ENCODE peak calls at places on chromosomes 1 and 21, in eight cellular contexts. V is upper lobe of right lung; T is RWPE1; D is stimulated activated CD8-positive, alpha-beta memory T cell treated with anti-CD3 and anti-CD28 coated beads, Interleukin-15, amount 100 ng/mL, for 1 hour; Q is epithelial cell of esophagus; K is CMK; U is substantia nigra; M is left colon. P is an unnamed sample.

GRCh38 chr1:26702680-26703038 is 6.8 kb downstream of the ARID1A start:
- DNase-seq in V (no peak), T (no peak), M (no peak), U (no peak), Q (no peak), D (no peak), K (no peak), P (no peak)

GRCh38 chr1:110903853-110904500 is 31.0 kb downstream of the CD53 start:
- DNase-seq in M (no peak), U (no peak), T (no peak), D (no peak), V (no peak), Q (peak; percentile 62), K (no peak), P (no peak)

GRCh38 chr1:169321539-169321938 is 46.1 kb downstream of the NME7 start:
- DNase-seq in T (peak; percentile 66), U (no peak), V (no peak), K (no peak), Q (peak; percentile 83), M (no peak), D (no peak), P (no peak)

GRCh38 chr1:10495475-10495817 is 20.7 kb downstream of the PEX14 start:
- DNase-seq in M (no peak), D (no peak), T (no peak), Q (no peak), K (no peak), V (no peak), U (no peak), P (no peak)

GRCh38 chr1:226990133-226990716 is 50.1 kb downstream of the COQ8A start:
- DNase-seq in K (no peak), M (peak; percentile 90), D (no peak), T (no peak), Q (no peak), V (no peak), U (no peak), P (no peak)

GRCh38 chr1:6547301-6547700 is 7.0 kb downstream of the NOL9 start:
- DNase-seq in T (no peak), D (no peak), V (no peak), Q (peak; percentile 57), K (no peak), M (no peak), U (no peak), P (no peak)

GRCh38 chr1:5744911-5745431 is 247.3 kb downstream of the NPHP4 start:
- DNase-seq in V (peak; percentile 59), K (no peak), Q (peak; percentile 15), D (no peak), U (peak; percentile 31), M (peak; percentile 9), T (no peak), P (no peak)

GRCh38 chr1:8800416-8800815 is 17.0 kb downstream of the RERE start:
- DNase-seq in Q (no peak), V (peak; percentile 68), K (no peak), U (no peak), T (no peak), D (no peak), M (no peak), P (no peak)

GRCh38 chr1:3491291-3492246 is 37.1 kb downstream of the ARHGEF16 start:
- DNase-seq in D (peak; percentile 77), M (peak; percentile 60), U (peak; percentile 69), Q (peak; percentile 48), V (peak; percentile 89), T (peak; percentile 66), K (peak; percentile 27), P (no peak)

GRCh38 chr1:23376890-23377811 is 7.5 kb upstream of the ZNF436 start:
- DNase-seq in K (no peak), U (no peak), D (no peak), Q (peak; percentile 94), T (peak; percentile 86), V (no peak), M (peak; percentile 48), P (no peak)

GRCh38 chr1:112472142-112472541 is 36.6 kb upstream of the WNT2B start:
- DNase-seq in U (no peak), Q (no peak), M (no peak), K (no peak), D (no peak), V (no peak), T (no peak), P (no peak)

GRCh38 chr1:235138821-235139220 is 10.2 kb upstream of the TOMM20 start:
- DNase-seq in U (no peak), Q (no peak), V (no peak), T (no peak), D (no peak), M (no peak), K (no peak), P (no peak)

GRCh38 chr1:95023399-95024050 is 49.2 kb downstream of the ALG14 start:
- DNase-seq in M (no peak), K (no peak), D (no peak), Q (peak; percentile 63), V (no peak), T (peak; percentile 58), U (no peak), P (no peak)

GRCh38 chr1:198397208-198397808 is 143.2 kb downstream of the ATP6V1G3 start:
- DNase-seq in D (no peak), M (no peak), Q (no peak), V (no peak), T (no peak), U (no peak), K (no peak), P (no peak)

GRCh38 chr21:43866233-43866632 is 1.2 kb downstream of the AGPAT3 start:
- DNase-seq in M (peak; percentile 51), T (no peak), D (no peak), Q (peak; percentile 45), K (no peak), V (no peak), U (peak; percentile 44), P (no peak)

GRCh38 chr1:195745170-195746009 is 862.9 kb downstream of the KCNT2 start:
- DNase-seq in K (no peak), D (no peak), T (peak; percentile 35), U (no peak), Q (peak; percentile 57), M (no peak), V (no peak), P (no peak)

GRCh38 chr21:25970254-25970930 is 200.2 kb downstream of the APP start:
- DNase-seq in D (no peak), V (no peak), U (peak; percentile 52), Q (peak; percentile 51), T (no peak), K (no peak), M (no peak), P (no peak)

GRCh38 chr1:228082975-228083870 is 715 bp downstream of the ARF1 start:
- DNase-seq in V (peak; percentile 87), D (no peak), U (peak; percentile 62), K (no peak), M (no peak), Q (peak; percentile 39), T (no peak), P (no peak)

GRCh38 chr1:208232639-208233038 is 11.5 kb downstream of the PLXNA2 start:
- DNase-seq in M (no peak), V (no peak), D (no peak), Q (no peak), U (no peak), K (no peak), T (no peak), P (no peak)

GRCh38 chr1:23902611-23903278 is 10.4 kb downstream of the CNR2 start:
- DNase-seq in U (no peak), T (no peak), Q (no peak), D (no peak), M (no peak), V (no peak), K (no peak), P (no peak)

GRCh38 chr1:32619701-32620485 is 30.5 kb downstream of the ZBTB8OS start:
- DNase-seq in T (no peak), D (no peak), V (no peak), U (no peak), Q (peak; percentile 12), K (no peak), M (no peak), P (no peak)

GRCh38 chr1:160089883-160090282 is 8.5 kb downstream of the IGSF8 start:
- DNase-seq in Q (no peak), V (peak; percentile 40), U (no peak), M (no peak), D (no peak), T (no peak), K (no peak), P (no peak)

GRCh38 chr1:42943166-42943565 is 15.5 kb downstream of the SLC2A1 start:
- DNase-seq in U (no peak), K (no peak), T (peak; percentile 89), V (peak; percentile 76), D (no peak), Q (peak; percentile 93), M (peak; percentile 93), P (no peak)

GRCh38 chr1:24905979-24906720 is 23.9 kb downstream of the RUNX3 start:
- DNase-seq in K (no peak), Q (no peak), V (peak; percentile 57), T (no peak), M (peak; percentile 18), D (no peak), U (no peak), P (no peak)

GRCh38 chr1:33824321-33824720 is 39.6 kb upstream of the HMGB4 start:
- DNase-seq in D (no peak), M (no peak), K (no peak), T (no peak), V (no peak), U (no peak), Q (no peak), P (no peak)

GRCh38 chr1:90773812-90774211 is 56.7 kb upstream of the BARHL2 start:
- DNase-seq in D (no peak), K (no peak), Q (no peak), V (no peak), U (no peak), T (no peak), M (no peak), P (no peak)

GRCh38 chr1:174954686-174955669 is 44.8 kb upstream of the CACYBP start:
- DNase-seq in T (no peak), U (no peak), V (no peak), M (no peak), K (no peak), D (no peak), Q (no peak), P (peak; percentile 90)

GRCh38 chr1:115134231-115134630 is 44.9 kb upstream of the TSPAN2 start:
- DNase-seq in V (no peak), M (no peak), Q (no peak), U (peak; percentile 19), D (no peak), K (no peak), T (no peak), P (no peak)

GRCh38 chr1:198153103-198153502 is 3.7 kb upstream of the NEK7 start:
- DNase-seq in T (no peak), D (no peak), M (no peak), Q (no peak), U (no peak), V (no peak), K (no peak), P (no peak)

GRCh38 chr1:156559086-156559796 is 13.1 kb downstream of the IQGAP3 start:
- DNase-seq in D (no peak), Q (no peak), U (no peak), V (no peak), K (no peak), M (no peak), T (no peak), P (no peak)

GRCh38 chr1:8093221-8093980 is 67.3 kb upstream of the ERRFI1 start:
- DNase-seq in K (no peak), T (no peak), V (no peak), Q (no peak), U (no peak), M (no peak), D (no peak), P (no peak)

GRCh38 chr1:181318858-181319235 is 164.5 kb upstream of the CACNA1E start:
- DNase-seq in M (no peak), K (no peak), D (no peak), Q (peak; percentile 70), V (no peak), T (no peak), U (no peak), P (no peak)

GRCh38 chr1:228343211-228343661 is 63.4 kb downstream of the TRIM11 start:
- DNase-seq in T (no peak), Q (no peak), D (no peak), U (no peak), M (peak; percentile 5), V (no peak), K (no peak), P (no peak)

GRCh38 chr1:93328809-93329477 is 16.8 kb upstream of the DR1 start:
- DNase-seq in Q (no peak), V (no peak), T (no peak), U (no peak), K (no peak), M (peak; percentile 27), D (no peak), P (no peak)